ENCODE peak calls at places on chromosomes 6 and 20, in six cellular contexts. One of them, this sample, is unnamed.

GRCh38 chr6:4776967-4777925 is 1.0 kb downstream of the CDYL start:
- DNase-seq in stimulated activated CD4-positive, alpha-beta T cell treated with anti-CD3 and anti-CD28 coated beads, Interleukin-15, amount 100 ng/mL, for 1 hour: no peak
- DNase-seq in non-pigmented ciliary epithelial cell: no peak
- DNase-seq in CD8-positive, alpha-beta T cell: peak
- DNase-seq in GM10248: peak
- DNase-seq in brain microvascular endothelial cell: peak
- DNase-seq in this sample: no peak

GRCh38 chr6:39003072-39003471 is 45.5 kb upstream of the GLP1R start:
- DNase-seq in GM10248: no peak
- DNase-seq in stimulated activated CD4-positive, alpha-beta T cell treated with anti-CD3 and anti-CD28 coated beads, Interleukin-15, amount 100 ng/mL, for 1 hour: no peak
- DNase-seq in non-pigmented ciliary epithelial cell: no peak
- DNase-seq in brain microvascular endothelial cell: no peak
- DNase-seq in CD8-positive, alpha-beta T cell: no peak
- DNase-seq in this sample: no peak

GRCh38 chr6:44386929-44387345 is 569 bp upstream of the CDC5L start:
- DNase-seq in stimulated activated CD4-positive, alpha-beta T cell treated with anti-CD3 and anti-CD28 coated beads, Interleukin-15, amount 100 ng/mL, for 1 hour: no peak
- DNase-seq in GM10248: no peak
- DNase-seq in CD8-positive, alpha-beta T cell: no peak
- DNase-seq in non-pigmented ciliary epithelial cell: no peak
- DNase-seq in brain microvascular endothelial cell: peak
- DNase-seq in this sample: no peak

GRCh38 chr6:19303381-19303780 is 533.8 kb upstream of the ID4 start:
- DNase-seq in non-pigmented ciliary epithelial cell: no peak
- DNase-seq in brain microvascular endothelial cell: no peak
- DNase-seq in CD8-positive, alpha-beta T cell: no peak
- DNase-seq in GM10248: no peak
- DNase-seq in stimulated activated CD4-positive, alpha-beta T cell treated with anti-CD3 and anti-CD28 coated beads, Interleukin-15, amount 100 ng/mL, for 1 hour: no peak
- DNase-seq in this sample: no peak

GRCh38 chr6:138971601-138972000 is 16.5 kb downstream of the REPS1 start:
- DNase-seq in non-pigmented ciliary epithelial cell: no peak
- DNase-seq in GM10248: no peak
- DNase-seq in brain microvascular endothelial cell: peak
- DNase-seq in stimulated activated CD4-positive, alpha-beta T cell treated with anti-CD3 and anti-CD28 coated beads, Interleukin-15, amount 100 ng/mL, for 1 hour: no peak
- DNase-seq in CD8-positive, alpha-beta T cell: no peak
- DNase-seq in this sample: no peak

GRCh38 chr6:10373642-10374359 is 41.1 kb downstream of the TFAP2A start:
- DNase-seq in non-pigmented ciliary epithelial cell: peak
- DNase-seq in brain microvascular endothelial cell: peak
- DNase-seq in GM10248: no peak
- DNase-seq in CD8-positive, alpha-beta T cell: no peak
- DNase-seq in stimulated activated CD4-positive, alpha-beta T cell treated with anti-CD3 and anti-CD28 coated beads, Interleukin-15, amount 100 ng/mL, for 1 hour: no peak
- DNase-seq in this sample: no peak

GRCh38 chr6:31114540-31114876 is at the start of gene PSORS1C1:
- DNase-seq in GM10248: no peak
- DNase-seq in stimulated activated CD4-positive, alpha-beta T cell treated with anti-CD3 and anti-CD28 coated beads, Interleukin-15, amount 100 ng/mL, for 1 hour: no peak
- DNase-seq in non-pigmented ciliary epithelial cell: peak
- DNase-seq in CD8-positive, alpha-beta T cell: no peak
- DNase-seq in brain microvascular endothelial cell: peak
- DNase-seq in this sample: peak

GRCh38 chr6:57207141-57207540 is 15.0 kb downstream of the RAB23 start:
- DNase-seq in CD8-positive, alpha-beta T cell: no peak
- DNase-seq in stimulated activated CD4-positive, alpha-beta T cell treated with anti-CD3 and anti-CD28 coated beads, Interleukin-15, amount 100 ng/mL, for 1 hour: no peak
- DNase-seq in non-pigmented ciliary epithelial cell: no peak
- DNase-seq in GM10248: no peak
- DNase-seq in brain microvascular endothelial cell: no peak
- DNase-seq in this sample: no peak

GRCh38 chr6:71290611-71291010 is 2.0 kb downstream of the OGFRL1 start:
- DNase-seq in stimulated activated CD4-positive, alpha-beta T cell treated with anti-CD3 and anti-CD28 coated beads, Interleukin-15, amount 100 ng/mL, for 1 hour: no peak
- DNase-seq in brain microvascular endothelial cell: no peak
- DNase-seq in non-pigmented ciliary epithelial cell: no peak
- DNase-seq in GM10248: no peak
- DNase-seq in CD8-positive, alpha-beta T cell: no peak
- DNase-seq in this sample: no peak

GRCh38 chr20:25319241-25320034 is 71.2 kb downstream of the ABHD12 start:
- DNase-seq in CD8-positive, alpha-beta T cell: no peak
- DNase-seq in stimulated activated CD4-positive, alpha-beta T cell treated with anti-CD3 and anti-CD28 coated beads, Interleukin-15, amount 100 ng/mL, for 1 hour: no peak
- DNase-seq in brain microvascular endothelial cell: no peak
- DNase-seq in GM10248: no peak
- DNase-seq in non-pigmented ciliary epithelial cell: no peak
- DNase-seq in this sample: no peak

GRCh38 chr6:140044626-140045025 is 670.2 kb upstream of the CITED2 start:
- DNase-seq in CD8-positive, alpha-beta T cell: no peak
- DNase-seq in stimulated activated CD4-positive, alpha-beta T cell treated with anti-CD3 and anti-CD28 coated beads, Interleukin-15, amount 100 ng/mL, for 1 hour: no peak
- DNase-seq in GM10248: no peak
- DNase-seq in brain microvascular endothelial cell: no peak
- DNase-seq in non-pigmented ciliary epithelial cell: no peak
- DNase-seq in this sample: no peak

GRCh38 chr6:11730645-11731044 is 48.0 kb downstream of the ADTRP start:
- DNase-seq in stimulated activated CD4-positive, alpha-beta T cell treated with anti-CD3 and anti-CD28 coated beads, Interleukin-15, amount 100 ng/mL, for 1 hour: no peak
- DNase-seq in GM10248: peak
- DNase-seq in brain microvascular endothelial cell: no peak
- DNase-seq in non-pigmented ciliary epithelial cell: no peak
- DNase-seq in CD8-positive, alpha-beta T cell: no peak
- DNase-seq in this sample: no peak

GRCh38 chr6:108874470-108875160 is 26.4 kb downstream of the ARMC2 start:
- DNase-seq in GM10248: peak
- DNase-seq in brain microvascular endothelial cell: peak
- DNase-seq in CD8-positive, alpha-beta T cell: peak
- DNase-seq in non-pigmented ciliary epithelial cell: no peak
- DNase-seq in stimulated activated CD4-positive, alpha-beta T cell treated with anti-CD3 and anti-CD28 coated beads, Interleukin-15, amount 100 ng/mL, for 1 hour: no peak
- DNase-seq in this sample: peak

This sample was measured in amniotic stem cell.